ENCODE peak calls at places on chromosomes 11 and 22, in eight cellular contexts. R, P, G, D, L, E, H and T are unnamed samples. For H3K36me3, the result is how much of the 10 kb centered on the place peaks cover.

GRCh38 chr11:130523609-130524008 is 75.2 kb downstream of the ADAMTS15 start:
- DNase-seq in P (no peak), E (no peak), L (no peak), R (no peak), H (no peak), G (no peak), D (no peak), T (no peak)

GRCh38 chr11:67083786-67084366 is 27.2 kb downstream of the RHOD start:
- DNase-seq in R (no peak), P (no peak), G (no peak), H (no peak), L (no peak), E (no peak), D (no peak), T (no peak)

GRCh38 chr11:76166314-76166713 is 40.0 kb downstream of the WNT11 start:
- DNase-seq in H (no peak), D (no peak), P (no peak), L (no peak), R (no peak), E (no peak), G (no peak), T (no peak)

GRCh38 chr22:48721394-48721666 is 1106.3 kb downstream of the BRD1 start:
- DNase-seq in D (no peak), G (peak), P (no peak), H (no peak), R (no peak), E (no peak), L (no peak), T (no peak)

GRCh38 chr11:128835741-128836410 is 31.2 kb downstream of the KCNJ1 start:
- DNase-seq in H (no peak), G (no peak), L (no peak), R (no peak), D (peak), E (peak), P (peak), T (no peak)

GRCh38 chr11:112526699-112527410 is 266.2 kb upstream of the PLET1 start:
- DNase-seq in R (no peak), G (no peak), H (no peak), D (no peak), E (no peak), P (no peak), L (no peak), T (no peak)

GRCh38 chr11:76691655-76692054 is 21.1 kb upstream of the LRRC32 start:
- DNase-seq in D (no peak), P (no peak), H (no peak), L (no peak), R (no peak), E (no peak), G (no peak), T (no peak)

GRCh38 chr11:48063424-48063978 is 83.1 kb downstream of the PTPRJ start:
- DNase-seq in D (peak), L (no peak), G (no peak), P (no peak), E (no peak), H (no peak), R (no peak), T (peak)

GRCh38 chr11:32892355-32893090 is at the start of gene QSER1:
- DNase-seq in R (peak), L (no peak), G (peak), E (peak), P (peak), H (peak), D (peak), T (peak)
- TF ChIP-seq POLR2A in R (peak), L (peak), G (peak), E (peak), P (no peak), H (no peak), D (peak), T (peak)

GRCh38 chr22:46312056-46312455 is 15.4 kb downstream of the GTSE1 start:
- DNase-seq in G (no peak), P (no peak), H (no peak), R (peak), L (no peak), D (no peak), E (no peak), T (no peak)
- H3K36me3 ChIP-seq in G (under half), P (under half), H (under half), R (under half), L (under half), D (under half), E (under half), T (under half)

DNA sequence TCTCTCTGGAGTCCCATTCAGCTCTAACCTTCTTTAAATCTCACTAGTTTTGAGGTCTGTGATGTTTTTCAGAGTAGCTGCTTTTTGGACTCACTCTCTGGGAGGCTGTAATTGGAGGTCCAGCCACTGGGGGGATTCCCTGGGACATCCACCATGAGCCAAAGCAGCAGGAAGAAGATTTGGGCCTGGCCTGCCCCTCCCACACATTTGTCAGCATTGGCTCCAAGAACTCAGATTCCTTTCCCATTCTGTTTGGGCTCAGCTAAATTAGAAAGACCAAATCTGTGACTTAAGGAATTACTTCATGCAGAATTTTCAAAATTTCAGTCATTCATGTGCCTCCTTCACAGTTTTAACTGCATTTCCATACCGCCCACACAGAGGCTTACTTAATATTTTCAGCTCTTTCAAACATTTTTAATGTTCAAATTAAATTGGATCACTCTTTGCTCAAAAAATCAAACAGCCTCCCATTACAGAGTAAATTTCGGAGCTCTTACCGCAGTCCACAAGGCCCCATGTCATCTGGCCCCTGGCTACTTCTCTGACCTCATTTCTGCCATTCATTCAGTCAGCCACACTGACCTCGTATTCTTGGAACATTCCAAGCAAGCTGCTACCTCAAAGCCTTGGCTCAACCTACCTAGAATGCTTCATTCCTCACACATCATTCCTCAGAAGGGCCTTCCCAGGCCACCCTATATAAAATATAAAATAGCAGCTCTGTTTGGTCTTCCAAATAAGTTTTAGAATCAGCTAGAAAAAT is 54.5 kb upstream of the RRAS2 start:
- DNase-seq in R (no peak), E (no peak), H (no peak), P (peak), D (no peak), L (peak), G (no peak), T (no peak)
- TF ChIP-seq CTCF in R (peak), E (no peak), H (peak), P (peak), D (no peak), L (peak), G (peak), T (no peak)

GRCh38 chr11:5690216-5690615 is 626 bp downstream of the TRIM22 start:
- DNase-seq in E (no peak), P (no peak), R (no peak), L (no peak), G (no peak), D (peak), H (no peak), T (peak)
- TF ChIP-seq POLR2A in E (no peak), P (no peak), R (peak), L (no peak), G (no peak), D (no peak), H (no peak), T (no peak)

GRCh38 chr22:37884420-37884819 is 21.7 kb upstream of the MICALL1 start:
- DNase-seq in G (no peak), P (no peak), E (no peak), R (no peak), D (no peak), L (no peak), H (no peak), T (no peak)
- H3K36me3 ChIP-seq in G (under half), P (half or more), E (half or more), R (half or more), D (under half), L (under half), H (half or more), T (under half)